ENCODE peak calls at places on chromosomes 1 and 21, in nine cellular contexts. I is heart left ventricle, B is uterus, U is GM12892, G is HCT116, R is A549, D is H1, C is vagina, O is body of pancreas. W is an unnamed sample.

GRCh38 chr1:76330993-76331603 is 256.6 kb downstream of the ST6GALNAC3 start:
- DNase-seq in D (peak), C (no peak), B (no peak), G (peak), R (peak), U (peak), O (peak), I (no peak), W (peak)

GRCh38 chr1:191711961-191712360 is 446.3 kb upstream of the RGS18 start:
- DNase-seq in R (no peak), C (no peak), U (no peak), O (no peak), I (no peak), B (no peak), D (no peak), G (no peak), W (no peak)

GRCh38 chr21:33817663-33818433 is 97.8 kb downstream of the ATP5PO start:
- DNase-seq in C (no peak), O (no peak), R (no peak), B (no peak), I (no peak), G (no peak), U (no peak), D (no peak), W (no peak)

GRCh38 chr1:166350490-166350889 is 183.7 kb upstream of the FAM78B start:
- DNase-seq in G (no peak), D (no peak), U (no peak), O (no peak), C (no peak), I (no peak), B (no peak), R (no peak), W (no peak)

GRCh38 chr21:26840912-26841311 is 4.3 kb downstream of the ADAMTS1 start:
- DNase-seq in G (no peak), I (peak), B (peak), C (no peak), D (no peak), R (peak), U (no peak), O (peak), W (no peak)

GRCh38 chr1:93665015-93665414 is 16.6 kb downstream of the BCAR3 start:
- DNase-seq in O (no peak), U (no peak), I (no peak), C (peak), D (no peak), R (no peak), B (no peak), G (no peak), W (no peak)

GRCh38 chr1:170881268-170882265 is 53.8 kb upstream of the MROH9 start:
- DNase-seq in I (no peak), D (no peak), R (peak), O (no peak), U (no peak), C (no peak), B (no peak), G (peak), W (no peak)

GRCh38 chr1:172727275-172727674 is 68.4 kb downstream of the FASLG start:
- DNase-seq in G (no peak), O (no peak), I (no peak), B (no peak), C (no peak), U (no peak), D (no peak), R (no peak), W (no peak)

GRCh38 chr1:17837631-17838030 is 82.5 kb downstream of the ACTL8 start:
- DNase-seq in I (no peak), D (no peak), C (no peak), B (no peak), O (no peak), R (no peak), G (no peak), U (no peak), W (no peak)

GRCh38 chr1:231626535-231626950 is at the start of gene DISC1:
- DNase-seq in D (peak), R (peak), C (no peak), I (peak), U (peak), O (peak), G (peak), B (peak), W (peak)

GRCh38 chr1:71861022-71861421 is 421.3 kb downstream of the NEGR1 start:
- DNase-seq in B (no peak), C (no peak), R (no peak), D (no peak), O (no peak), G (no peak), U (no peak), I (no peak), W (no peak)

GRCh38 chr1:221217029-221217428 is 337.8 kb downstream of the HLX start:
- DNase-seq in G (no peak), C (no peak), I (peak), D (no peak), O (no peak), B (no peak), U (no peak), R (no peak), W (no peak)

GRCh38 chr1:187266051-187266450 is 437.3 kb downstream of the PLA2G4A start:
- DNase-seq in B (no peak), D (no peak), U (no peak), O (no peak), I (no peak), C (no peak), G (no peak), R (no peak), W (no peak)

GRCh38 chr1:212525479-212526110 is 83.0 kb upstream of the ATF3 start:
- DNase-seq in O (no peak), C (no peak), D (no peak), I (no peak), B (no peak), R (no peak), G (no peak), U (no peak), W (peak)

GRCh38 chr1:12604114-12604874 is 13.7 kb downstream of the DHRS3 start:
- DNase-seq in C (no peak), R (peak), I (peak), D (no peak), B (peak), G (peak), U (no peak), O (peak), W (peak)

GRCh38 chr1:154937988-154938386 is 1.5 kb upstream of the PMVK start:
- DNase-seq in C (no peak), D (no peak), B (no peak), G (no peak), O (no peak), U (no peak), I (no peak), R (no peak), W (no peak)

GRCh38 chr1:231702321-231702720 is 75.7 kb downstream of the DISC1 start:
- DNase-seq in G (no peak), O (no peak), D (no peak), U (no peak), R (no peak), I (no peak), C (no peak), B (no peak), W (no peak)

GRCh38 chr1:217586586-217586985 is 44.3 kb downstream of the GPATCH2 start:
- DNase-seq in U (no peak), G (no peak), I (no peak), C (no peak), O (no peak), B (no peak), R (no peak), D (no peak), W (no peak)

GRCh38 chr1:6770727-6771567 is 14.3 kb upstream of the CAMTA1 start:
- DNase-seq in O (no peak), B (peak), D (peak), I (no peak), C (no peak), G (no peak), R (no peak), U (no peak), W (peak)

GRCh38 chr21:32813265-32813903 is 41.8 kb upstream of the PAXBP1 start:
- DNase-seq in I (no peak), C (no peak), R (no peak), U (no peak), D (no peak), B (no peak), O (peak), G (no peak), W (no peak)

GRCh38 chr1:176560681-176561080 is 97.7 kb downstream of the PAPPA2 start:
- DNase-seq in C (no peak), B (no peak), U (no peak), I (no peak), D (no peak), O (no peak), G (no peak), R (no peak), W (no peak)

GRCh38 chr1:1889847-1890505 is 911 bp downstream of the GNB1 start:
- DNase-seq in I (peak), D (no peak), U (peak), R (no peak), O (peak), G (no peak), C (no peak), B (no peak), W (no peak)

GRCh38 chr1:208837242-208837641 is 593.1 kb upstream of the PLXNA2 start:
- DNase-seq in C (no peak), R (no peak), B (no peak), O (no peak), D (no peak), I (no peak), G (no peak), U (no peak), W (no peak)

GRCh38 chr1:6872573-6873261 is 87.5 kb downstream of the CAMTA1 start:
- DNase-seq in O (no peak), U (no peak), G (no peak), C (no peak), B (no peak), R (no peak), I (no peak), D (no peak), W (no peak)

GRCh38 chr1:162633327-162633762 is 1.1 kb downstream of the DDR2 start:
- DNase-seq in C (no peak), R (no peak), D (no peak), G (no peak), U (no peak), I (no peak), O (no peak), B (no peak), W (no peak)

GRCh38 chr1:3814065-3814464 is 17.8 kb upstream of the LRRC47 start:
- DNase-seq in C (no peak), U (no peak), B (no peak), D (no peak), G (no peak), I (no peak), O (no peak), R (no peak), W (no peak)

GRCh38 chr1:223845810-223846667 is at the start of gene TP53BP2:
- DNase-seq in O (peak), R (peak), G (peak), D (peak), U (peak), C (no peak), I (peak), B (peak), W (peak)

GRCh38 chr1:235617808-235618207 is 31.8 kb downstream of the GNG4 start:
- DNase-seq in I (no peak), O (no peak), R (no peak), C (no peak), U (no peak), B (no peak), G (no peak), D (no peak), W (peak)

GRCh38 chr1:95230768-95231191 is 3.2 kb upstream of the RWDD3 start:
- DNase-seq in U (no peak), C (no peak), I (no peak), G (no peak), O (peak), R (no peak), D (no peak), B (no peak), W (no peak)

GRCh38 chr1:117540532-117540931 is 65.3 kb upstream of the TENT5C start:
- DNase-seq in C (no peak), O (no peak), U (no peak), I (no peak), G (no peak), D (no peak), B (no peak), R (no peak), W (no peak)

GRCh38 chr1:79982218-79982617 is 975.7 kb upstream of the ADGRL4 start:
- DNase-seq in B (peak), I (peak), U (no peak), C (no peak), G (no peak), R (no peak), O (peak), D (no peak), W (no peak)

GRCh38 chr1:87598429-87598828 is 269.7 kb downstream of the LMO4 start:
- DNase-seq in B (no peak), O (peak), D (peak), U (no peak), C (no peak), I (no peak), G (peak), R (peak), W (no peak)

GRCh38 chr1:170253180-170253579 is 107.4 kb downstream of the NTMT2 start:
- DNase-seq in R (no peak), U (no peak), I (no peak), O (no peak), B (no peak), C (no peak), D (no peak), G (no peak), W (no peak)

GRCh38 chr1:202291961-202292712 is 49.6 kb downstream of the UBE2T start:
- DNase-seq in O (no peak), D (no peak), I (peak), U (no peak), G (no peak), C (no peak), B (no peak), R (peak), W (peak)

GRCh38 chr1:237751090-237751489 is 139.6 kb downstream of the ZP4 start:
- DNase-seq in O (no peak), G (no peak), B (no peak), U (no peak), C (no peak), R (no peak), I (no peak), D (no peak), W (no peak)
- TF ChIP-seq POLR2A in O (no peak), G (no peak), B (no peak), U (no peak), C (no peak), R (no peak), I (no peak), D (no peak), W (no peak)

GRCh38 chr1:92298573-92299476 is at the start of the genes GLMN and RPAP2:
- DNase-seq in B (peak), C (no peak), R (peak), G (peak), O (peak), U (peak), I (peak), D (peak), W (peak)
- TF ChIP-seq POLR2A in B (peak), C (peak), R (peak), G (peak), O (peak), U (peak), I (peak), D (peak), W (peak)

GRCh38 chr1:30190481-30191153 is 532.8 kb downstream of the MATN1 start:
- DNase-seq in R (no peak), B (no peak), O (no peak), U (no peak), G (no peak), I (no peak), D (no peak), C (peak), W (no peak)
- TF ChIP-seq POLR2A in R (no peak), B (no peak), O (no peak), U (no peak), G (no peak), I (no peak), D (no peak), C (no peak), W (no peak)

GRCh38 chr1:52842643-52843310 is at the start of gene ZYG11A:
- DNase-seq in B (peak), C (no peak), I (peak), U (peak), G (no peak), O (peak), R (peak), D (peak), W (peak)
- TF ChIP-seq POLR2A in B (no peak), C (no peak), I (no peak), U (peak), G (no peak), O (no peak), R (no peak), D (no peak), W (peak)

DNA sequence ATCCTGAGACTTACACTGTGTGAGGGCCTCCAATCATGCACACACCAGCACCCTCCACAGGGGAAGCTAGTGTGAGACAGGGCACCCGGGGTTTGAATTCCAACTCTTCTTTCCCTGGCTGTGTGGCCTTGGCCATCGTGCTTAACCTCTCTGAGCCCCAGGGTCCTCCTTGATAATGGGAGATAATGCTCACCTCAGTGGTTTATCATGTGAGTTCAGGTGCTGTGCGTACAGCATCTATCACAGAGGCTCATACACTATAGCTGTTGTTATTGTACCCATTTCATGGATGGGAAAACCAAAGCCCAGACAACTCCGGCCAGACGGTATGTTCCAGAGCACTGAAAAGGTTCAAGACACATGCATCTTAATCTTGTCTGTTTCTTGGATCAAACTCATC is 16.0 kb upstream of the UBXN10 start:
- DNase-seq in D (no peak), U (no peak), O (no peak), G (no peak), R (no peak), I (no peak), B (no peak), C (no peak), W (no peak)
- TF ChIP-seq POLR2A in D (no peak), U (no peak), O (no peak), G (no peak), R (no peak), I (no peak), B (no peak), C (no peak), W (no peak)